ENCODE peak calls at places on chromosomes 7 and 10, in nine cellular contexts. One of them, this sample, is unnamed.

GRCh38 chr10:118543714-118544400 is 51.6 kb downstream of the PRLHR start:
- DNase-seq in NCI-H1436: peak
- DNase-seq in activated naive CD8-positive, alpha-beta T cell treated with anti-CD3 and anti-CD28 coated beads, Interleukin-2, amount 50 U/mL, for 24 hours: peak
- DNase-seq in fibroblast of pulmonary artery: peak
- DNase-seq in activated CD8-positive, alpha-beta memory T cell treated with anti-CD3 and anti-CD28 coated beads for 1 hour: no peak
- DNase-seq in neural crest cell: peak
- DNase-seq in effector CD4-positive, alpha-beta T cell: peak
- DNase-seq in GM23248: peak
- DNase-seq in Peyer's patch: peak
- DNase-seq in this sample: peak

GRCh38 chr10:55033061-55033460 is 232.0 kb upstream of the PCDH15 start:
- DNase-seq in NCI-H1436: no peak
- DNase-seq in activated naive CD8-positive, alpha-beta T cell treated with anti-CD3 and anti-CD28 coated beads, Interleukin-2, amount 50 U/mL, for 24 hours: no peak
- DNase-seq in fibroblast of pulmonary artery: no peak
- DNase-seq in activated CD8-positive, alpha-beta memory T cell treated with anti-CD3 and anti-CD28 coated beads for 1 hour: no peak
- DNase-seq in neural crest cell: no peak
- DNase-seq in effector CD4-positive, alpha-beta T cell: no peak
- DNase-seq in GM23248: no peak
- DNase-seq in Peyer's patch: no peak
- DNase-seq in this sample: no peak

GRCh38 chr10:87930141-87930540 is 66.7 kb downstream of the PTEN start:
- DNase-seq in NCI-H1436: no peak
- DNase-seq in activated naive CD8-positive, alpha-beta T cell treated with anti-CD3 and anti-CD28 coated beads, Interleukin-2, amount 50 U/mL, for 24 hours: no peak
- DNase-seq in fibroblast of pulmonary artery: no peak
- DNase-seq in activated CD8-positive, alpha-beta memory T cell treated with anti-CD3 and anti-CD28 coated beads for 1 hour: no peak
- DNase-seq in neural crest cell: no peak
- DNase-seq in effector CD4-positive, alpha-beta T cell: no peak
- DNase-seq in GM23248: no peak
- DNase-seq in Peyer's patch: no peak
- DNase-seq in this sample: no peak

GRCh38 chr10:114603943-114604342 is 54.1 kb downstream of the ABLIM1 start:
- DNase-seq in NCI-H1436: no peak
- DNase-seq in activated naive CD8-positive, alpha-beta T cell treated with anti-CD3 and anti-CD28 coated beads, Interleukin-2, amount 50 U/mL, for 24 hours: no peak
- DNase-seq in fibroblast of pulmonary artery: peak
- DNase-seq in activated CD8-positive, alpha-beta memory T cell treated with anti-CD3 and anti-CD28 coated beads for 1 hour: no peak
- DNase-seq in neural crest cell: no peak
- DNase-seq in effector CD4-positive, alpha-beta T cell: no peak
- DNase-seq in GM23248: no peak
- DNase-seq in Peyer's patch: no peak
- DNase-seq in this sample: no peak

GRCh38 chr10:42997151-42997848 is 79.6 kb upstream of the RET start:
- DNase-seq in NCI-H1436: no peak
- DNase-seq in activated naive CD8-positive, alpha-beta T cell treated with anti-CD3 and anti-CD28 coated beads, Interleukin-2, amount 50 U/mL, for 24 hours: no peak
- DNase-seq in fibroblast of pulmonary artery: no peak
- DNase-seq in activated CD8-positive, alpha-beta memory T cell treated with anti-CD3 and anti-CD28 coated beads for 1 hour: no peak
- DNase-seq in neural crest cell: no peak
- DNase-seq in effector CD4-positive, alpha-beta T cell: no peak
- DNase-seq in GM23248: no peak
- DNase-seq in Peyer's patch: peak
- DNase-seq in this sample: no peak

GRCh38 chr10:13882112-13882711 is 295.4 kb downstream of the PRPF18 start:
- DNase-seq in NCI-H1436: no peak
- DNase-seq in activated naive CD8-positive, alpha-beta T cell treated with anti-CD3 and anti-CD28 coated beads, Interleukin-2, amount 50 U/mL, for 24 hours: no peak
- DNase-seq in fibroblast of pulmonary artery: peak
- DNase-seq in activated CD8-positive, alpha-beta memory T cell treated with anti-CD3 and anti-CD28 coated beads for 1 hour: no peak
- DNase-seq in neural crest cell: no peak
- DNase-seq in effector CD4-positive, alpha-beta T cell: no peak
- DNase-seq in GM23248: peak
- DNase-seq in Peyer's patch: no peak
- DNase-seq in this sample: peak

GRCh38 chr10:86440874-86441838 is 74.6 kb upstream of the GRID1 start:
- DNase-seq in NCI-H1436: no peak
- DNase-seq in activated naive CD8-positive, alpha-beta T cell treated with anti-CD3 and anti-CD28 coated beads, Interleukin-2, amount 50 U/mL, for 24 hours: no peak
- DNase-seq in fibroblast of pulmonary artery: peak
- DNase-seq in activated CD8-positive, alpha-beta memory T cell treated with anti-CD3 and anti-CD28 coated beads for 1 hour: no peak
- DNase-seq in neural crest cell: no peak
- DNase-seq in effector CD4-positive, alpha-beta T cell: no peak
- DNase-seq in GM23248: peak
- DNase-seq in Peyer's patch: no peak
- DNase-seq in this sample: no peak

GRCh38 chr10:96814264-96814663 is 17.8 kb upstream of the LCOR start:
- DNase-seq in NCI-H1436: no peak
- DNase-seq in activated naive CD8-positive, alpha-beta T cell treated with anti-CD3 and anti-CD28 coated beads, Interleukin-2, amount 50 U/mL, for 24 hours: no peak
- DNase-seq in fibroblast of pulmonary artery: peak
- DNase-seq in activated CD8-positive, alpha-beta memory T cell treated with anti-CD3 and anti-CD28 coated beads for 1 hour: no peak
- DNase-seq in neural crest cell: no peak
- DNase-seq in effector CD4-positive, alpha-beta T cell: no peak
- DNase-seq in GM23248: peak
- DNase-seq in Peyer's patch: no peak
- DNase-seq in this sample: no peak

GRCh38 chr7:47428780-47429472 is 153.0 kb downstream of the TNS3 start:
- DNase-seq in NCI-H1436: no peak
- DNase-seq in activated naive CD8-positive, alpha-beta T cell treated with anti-CD3 and anti-CD28 coated beads, Interleukin-2, amount 50 U/mL, for 24 hours: no peak
- DNase-seq in fibroblast of pulmonary artery: no peak
- DNase-seq in activated CD8-positive, alpha-beta memory T cell treated with anti-CD3 and anti-CD28 coated beads for 1 hour: no peak
- DNase-seq in neural crest cell: no peak
- DNase-seq in effector CD4-positive, alpha-beta T cell: no peak
- DNase-seq in GM23248: no peak
- DNase-seq in Peyer's patch: no peak
- DNase-seq in this sample: no peak

GRCh38 chr7:156907656-156908055 is 14.7 kb upstream of the LMBR1 start:
- DNase-seq in NCI-H1436: no peak
- DNase-seq in activated naive CD8-positive, alpha-beta T cell treated with anti-CD3 and anti-CD28 coated beads, Interleukin-2, amount 50 U/mL, for 24 hours: no peak
- DNase-seq in fibroblast of pulmonary artery: no peak
- DNase-seq in activated CD8-positive, alpha-beta memory T cell treated with anti-CD3 and anti-CD28 coated beads for 1 hour: no peak
- DNase-seq in neural crest cell: no peak
- DNase-seq in effector CD4-positive, alpha-beta T cell: no peak
- DNase-seq in GM23248: peak
- DNase-seq in Peyer's patch: no peak
- DNase-seq in this sample: no peak

GRCh38 chr7:81460646-81461045 is 309.2 kb downstream of the HGF start:
- DNase-seq in NCI-H1436: no peak
- DNase-seq in activated naive CD8-positive, alpha-beta T cell treated with anti-CD3 and anti-CD28 coated beads, Interleukin-2, amount 50 U/mL, for 24 hours: no peak
- DNase-seq in fibroblast of pulmonary artery: no peak
- DNase-seq in activated CD8-positive, alpha-beta memory T cell treated with anti-CD3 and anti-CD28 coated beads for 1 hour: no peak
- DNase-seq in neural crest cell: no peak
- DNase-seq in effector CD4-positive, alpha-beta T cell: no peak
- DNase-seq in GM23248: no peak
- DNase-seq in Peyer's patch: no peak
- DNase-seq in this sample: no peak

GRCh38 chr10:59314284-59314683 is 48.1 kb downstream of the FAM13C start:
- DNase-seq in NCI-H1436: no peak
- DNase-seq in activated naive CD8-positive, alpha-beta T cell treated with anti-CD3 and anti-CD28 coated beads, Interleukin-2, amount 50 U/mL, for 24 hours: no peak
- DNase-seq in fibroblast of pulmonary artery: no peak
- DNase-seq in activated CD8-positive, alpha-beta memory T cell treated with anti-CD3 and anti-CD28 coated beads for 1 hour: no peak
- DNase-seq in neural crest cell: no peak
- DNase-seq in effector CD4-positive, alpha-beta T cell: no peak
- DNase-seq in GM23248: no peak
- DNase-seq in Peyer's patch: no peak
- DNase-seq in this sample: no peak

GRCh38 chr7:130881091-130881798 is 147.2 kb upstream of the KLF14 start:
- DNase-seq in NCI-H1436: no peak
- DNase-seq in activated naive CD8-positive, alpha-beta T cell treated with anti-CD3 and anti-CD28 coated beads, Interleukin-2, amount 50 U/mL, for 24 hours: no peak
- DNase-seq in fibroblast of pulmonary artery: no peak
- DNase-seq in activated CD8-positive, alpha-beta memory T cell treated with anti-CD3 and anti-CD28 coated beads for 1 hour: no peak
- DNase-seq in neural crest cell: no peak
- DNase-seq in effector CD4-positive, alpha-beta T cell: no peak
- DNase-seq in GM23248: peak
- DNase-seq in Peyer's patch: no peak
- DNase-seq in this sample: no peak

GRCh38 chr10:26555719-26556368 is 117.7 kb downstream of the APBB1IP start:
- DNase-seq in NCI-H1436: no peak
- DNase-seq in activated naive CD8-positive, alpha-beta T cell treated with anti-CD3 and anti-CD28 coated beads, Interleukin-2, amount 50 U/mL, for 24 hours: no peak
- DNase-seq in fibroblast of pulmonary artery: peak
- DNase-seq in activated CD8-positive, alpha-beta memory T cell treated with anti-CD3 and anti-CD28 coated beads for 1 hour: no peak
- DNase-seq in neural crest cell: no peak
- DNase-seq in effector CD4-positive, alpha-beta T cell: no peak
- DNase-seq in GM23248: peak
- DNase-seq in Peyer's patch: peak
- DNase-seq in this sample: no peak

GRCh38 chr7:151590071-151590800 is 70.5 kb upstream of the RHEB start:
- DNase-seq in NCI-H1436: no peak
- DNase-seq in activated naive CD8-positive, alpha-beta T cell treated with anti-CD3 and anti-CD28 coated beads, Interleukin-2, amount 50 U/mL, for 24 hours: no peak
- DNase-seq in fibroblast of pulmonary artery: no peak
- DNase-seq in activated CD8-positive, alpha-beta memory T cell treated with anti-CD3 and anti-CD28 coated beads for 1 hour: no peak
- DNase-seq in neural crest cell: no peak
- DNase-seq in effector CD4-positive, alpha-beta T cell: no peak
- DNase-seq in GM23248: no peak
- DNase-seq in Peyer's patch: no peak
- DNase-seq in this sample: no peak

GRCh38 chr7:40380111-40380510 is 245.3 kb downstream of the SUGCT start:
- DNase-seq in NCI-H1436: no peak
- DNase-seq in activated naive CD8-positive, alpha-beta T cell treated with anti-CD3 and anti-CD28 coated beads, Interleukin-2, amount 50 U/mL, for 24 hours: no peak
- DNase-seq in fibroblast of pulmonary artery: no peak
- DNase-seq in activated CD8-positive, alpha-beta memory T cell treated with anti-CD3 and anti-CD28 coated beads for 1 hour: no peak
- DNase-seq in neural crest cell: no peak
- DNase-seq in effector CD4-positive, alpha-beta T cell: no peak
- DNase-seq in GM23248: no peak
- DNase-seq in Peyer's patch: no peak
- DNase-seq in this sample: no peak

GRCh38 chr10:128173383-128173782 is 47.2 kb upstream of the MKI67 start:
- DNase-seq in NCI-H1436: no peak
- DNase-seq in activated naive CD8-positive, alpha-beta T cell treated with anti-CD3 and anti-CD28 coated beads, Interleukin-2, amount 50 U/mL, for 24 hours: no peak
- DNase-seq in fibroblast of pulmonary artery: peak
- DNase-seq in activated CD8-positive, alpha-beta memory T cell treated with anti-CD3 and anti-CD28 coated beads for 1 hour: no peak
- DNase-seq in neural crest cell: no peak
- DNase-seq in effector CD4-positive, alpha-beta T cell: no peak
- DNase-seq in GM23248: peak
- DNase-seq in Peyer's patch: no peak
- DNase-seq in this sample: no peak

GRCh38 chr10:21993360-21994001 is 10.0 kb downstream of the DNAJC1 start:
- DNase-seq in NCI-H1436: no peak
- DNase-seq in activated naive CD8-positive, alpha-beta T cell treated with anti-CD3 and anti-CD28 coated beads, Interleukin-2, amount 50 U/mL, for 24 hours: no peak
- DNase-seq in fibroblast of pulmonary artery: peak
- DNase-seq in activated CD8-positive, alpha-beta memory T cell treated with anti-CD3 and anti-CD28 coated beads for 1 hour: no peak
- DNase-seq in neural crest cell: no peak
- DNase-seq in effector CD4-positive, alpha-beta T cell: no peak
- DNase-seq in GM23248: peak
- DNase-seq in Peyer's patch: no peak
- DNase-seq in this sample: no peak

GRCh38 chr7:136528329-136528728 is 340.1 kb upstream of the CHRM2 start:
- DNase-seq in NCI-H1436: no peak
- DNase-seq in activated naive CD8-positive, alpha-beta T cell treated with anti-CD3 and anti-CD28 coated beads, Interleukin-2, amount 50 U/mL, for 24 hours: no peak
- DNase-seq in fibroblast of pulmonary artery: peak
- DNase-seq in activated CD8-positive, alpha-beta memory T cell treated with anti-CD3 and anti-CD28 coated beads for 1 hour: no peak
- DNase-seq in neural crest cell: no peak
- DNase-seq in effector CD4-positive, alpha-beta T cell: no peak
- DNase-seq in GM23248: peak
- DNase-seq in Peyer's patch: no peak
- DNase-seq in this sample: no peak

GRCh38 chr7:2635148-2635668 is 3.4 kb downstream of the TTYH3 start:
- DNase-seq in NCI-H1436: no peak
- DNase-seq in activated naive CD8-positive, alpha-beta T cell treated with anti-CD3 and anti-CD28 coated beads, Interleukin-2, amount 50 U/mL, for 24 hours: no peak
- DNase-seq in fibroblast of pulmonary artery: no peak
- DNase-seq in activated CD8-positive, alpha-beta memory T cell treated with anti-CD3 and anti-CD28 coated beads for 1 hour: no peak
- DNase-seq in neural crest cell: no peak
- DNase-seq in effector CD4-positive, alpha-beta T cell: no peak
- DNase-seq in GM23248: peak
- DNase-seq in Peyer's patch: no peak
- DNase-seq in this sample: no peak

GRCh38 chr7:152354061-152354460 is 81.7 kb downstream of the KMT2C start:
- DNase-seq in NCI-H1436: no peak
- DNase-seq in activated naive CD8-positive, alpha-beta T cell treated with anti-CD3 and anti-CD28 coated beads, Interleukin-2, amount 50 U/mL, for 24 hours: no peak
- DNase-seq in fibroblast of pulmonary artery: peak
- DNase-seq in activated CD8-positive, alpha-beta memory T cell treated with anti-CD3 and anti-CD28 coated beads for 1 hour: no peak
- DNase-seq in neural crest cell: no peak
- DNase-seq in effector CD4-positive, alpha-beta T cell: no peak
- DNase-seq in GM23248: peak
- DNase-seq in Peyer's patch: no peak
- DNase-seq in this sample: no peak

GRCh38 chr7:84274029-84274638 is 79.5 kb upstream of the SEMA3A start:
- DNase-seq in NCI-H1436: no peak
- DNase-seq in activated naive CD8-positive, alpha-beta T cell treated with anti-CD3 and anti-CD28 coated beads, Interleukin-2, amount 50 U/mL, for 24 hours: no peak
- DNase-seq in fibroblast of pulmonary artery: peak
- DNase-seq in activated CD8-positive, alpha-beta memory T cell treated with anti-CD3 and anti-CD28 coated beads for 1 hour: no peak
- DNase-seq in neural crest cell: no peak
- DNase-seq in effector CD4-positive, alpha-beta T cell: no peak
- DNase-seq in GM23248: no peak
- DNase-seq in Peyer's patch: no peak
- DNase-seq in this sample: peak

GRCh38 chr10:106495931-106496330 is 668.6 kb downstream of the SORCS1 start:
- DNase-seq in NCI-H1436: no peak
- DNase-seq in activated naive CD8-positive, alpha-beta T cell treated with anti-CD3 and anti-CD28 coated beads, Interleukin-2, amount 50 U/mL, for 24 hours: no peak
- DNase-seq in fibroblast of pulmonary artery: no peak
- DNase-seq in activated CD8-positive, alpha-beta memory T cell treated with anti-CD3 and anti-CD28 coated beads for 1 hour: no peak
- DNase-seq in neural crest cell: no peak
- DNase-seq in effector CD4-positive, alpha-beta T cell: no peak
- DNase-seq in GM23248: no peak
- DNase-seq in Peyer's patch: no peak
- DNase-seq in this sample: no peak

GRCh38 chr7:106779877-106780276 is 85.2 kb upstream of the PIK3CG start:
- DNase-seq in NCI-H1436: no peak
- DNase-seq in activated naive CD8-positive, alpha-beta T cell treated with anti-CD3 and anti-CD28 coated beads, Interleukin-2, amount 50 U/mL, for 24 hours: no peak
- DNase-seq in fibroblast of pulmonary artery: no peak
- DNase-seq in activated CD8-positive, alpha-beta memory T cell treated with anti-CD3 and anti-CD28 coated beads for 1 hour: no peak
- DNase-seq in neural crest cell: no peak
- DNase-seq in effector CD4-positive, alpha-beta T cell: no peak
- DNase-seq in GM23248: no peak
- DNase-seq in Peyer's patch: peak
- DNase-seq in this sample: no peak

GRCh38 chr7:122143376-122143750 is 686 bp downstream of the AASS start:
- DNase-seq in NCI-H1436: no peak
- DNase-seq in activated naive CD8-positive, alpha-beta T cell treated with anti-CD3 and anti-CD28 coated beads, Interleukin-2, amount 50 U/mL, for 24 hours: peak
- DNase-seq in fibroblast of pulmonary artery: peak
- DNase-seq in activated CD8-positive, alpha-beta memory T cell treated with anti-CD3 and anti-CD28 coated beads for 1 hour: no peak
- DNase-seq in neural crest cell: peak
- DNase-seq in effector CD4-positive, alpha-beta T cell: peak
- DNase-seq in GM23248: peak
- DNase-seq in Peyer's patch: peak
- DNase-seq in this sample: peak

GRCh38 chr7:82319674-82320118 is 123.9 kb downstream of the CACNA2D1 start:
- DNase-seq in NCI-H1436: peak
- DNase-seq in activated naive CD8-positive, alpha-beta T cell treated with anti-CD3 and anti-CD28 coated beads, Interleukin-2, amount 50 U/mL, for 24 hours: no peak
- DNase-seq in fibroblast of pulmonary artery: peak
- DNase-seq in activated CD8-positive, alpha-beta memory T cell treated with anti-CD3 and anti-CD28 coated beads for 1 hour: no peak
- DNase-seq in neural crest cell: no peak
- DNase-seq in effector CD4-positive, alpha-beta T cell: no peak
- DNase-seq in GM23248: peak
- DNase-seq in Peyer's patch: peak
- DNase-seq in this sample: no peak